ENCODE peak calls at places on chromosomes 12 and 14, in seven cellular contexts. X, R, B, L, K, M and O are unnamed samples.

GRCh38 chr14:103057028-103057371 is 349 bp downstream of the CDC42BPB start:
- DNase-seq in X (no peak), R (peak), B (no peak), L (peak), K (no peak), M (no peak), O (peak)

GRCh38 chr14:68785817-68786490 is 6.9 kb downstream of the ZFP36L1 start:
- DNase-seq in X (peak), R (peak), B (no peak), L (no peak), K (no peak), M (no peak), O (peak)

GRCh38 chr12:63821781-63822251 is 22.7 kb upstream of the SRGAP1 start:
- DNase-seq in X (no peak), R (peak), B (no peak), L (no peak), K (peak), M (peak), O (peak)

GRCh38 chr12:32466986-32467711 is 67.8 kb downstream of the FGD4 start:
- DNase-seq in X (no peak), R (no peak), B (no peak), L (no peak), K (no peak), M (no peak), O (peak)

GRCh38 chr12:15001733-15002471 is 29.1 kb downstream of the PDE6H start:
- DNase-seq in X (no peak), R (peak), B (peak), L (no peak), K (no peak), M (peak), O (peak)

GRCh38 chr12:50192908-50193307 is 25.7 kb upstream of the CERS5 start:
- DNase-seq in X (no peak), R (peak), B (no peak), L (no peak), K (no peak), M (no peak), O (peak)

GRCh38 chr12:55743131-55743921 is 404 bp downstream of the GDF11 start:
- DNase-seq in X (peak), R (peak), B (peak), L (peak), K (no peak), M (peak), O (peak)

GRCh38 chr14:75258079-75258802 is 20.4 kb upstream of the FOS start:
- DNase-seq in X (no peak), R (peak), B (no peak), L (no peak), K (no peak), M (no peak), O (peak)

GRCh38 chr12:121580959-121581680 is at the start of gene KDM2B:
- DNase-seq in X (no peak), R (peak), B (peak), L (no peak), K (peak), M (peak), O (peak)

GRCh38 chr14:69657961-69658360 is 46.6 kb downstream of the SUSD6 start:
- DNase-seq in X (peak), R (peak), B (peak), L (no peak), K (no peak), M (no peak), O (peak)

GRCh38 chr12:27627123-27627835 is 69.0 kb upstream of the REP15 start:
- DNase-seq in X (no peak), R (peak), B (no peak), L (no peak), K (no peak), M (peak), O (peak)

GRCh38 chr12:18690653-18691052 is 47.2 kb downstream of the PLCZ1 start:
- DNase-seq in X (no peak), R (peak), B (no peak), L (no peak), K (no peak), M (peak), O (peak)

GRCh38 chr12:24948452-24948815 is 467 bp downstream of the BCAT1 start:
- DNase-seq in X (no peak), R (peak), B (peak), L (peak), K (no peak), M (no peak), O (peak)

GRCh38 chr12:42716521-42716920 is 127.0 kb upstream of the PRICKLE1 start:
- DNase-seq in X (no peak), R (peak), B (no peak), L (no peak), K (no peak), M (peak), O (peak)

GRCh38 chr12:57476162-57476992 is 3.3 kb downstream of the ARHGAP9 start:
- DNase-seq in X (no peak), R (no peak), B (no peak), L (no peak), K (no peak), M (no peak), O (no peak)

GRCh38 chr12:6452908-6453630 is 1.2 kb downstream of the TAPBPL start:
- DNase-seq in X (peak), R (no peak), B (no peak), L (no peak), K (peak), M (no peak), O (no peak)

GRCh38 chr12:1797011-1797901 is 23.1 kb upstream of the LRTM2 start:
- DNase-seq in X (peak), R (no peak), B (no peak), L (no peak), K (peak), M (no peak), O (peak)

GRCh38 chr14:61470261-61470953 is 149.0 kb downstream of the PRKCH start:
- DNase-seq in X (no peak), R (peak), B (no peak), L (peak), K (peak), M (peak), O (peak)

GRCh38 chr14:93090826-93091583 is 24.7 kb downstream of the ITPK1 start:
- DNase-seq in X (no peak), R (no peak), B (no peak), L (no peak), K (no peak), M (no peak), O (peak)

GRCh38 chr14:37262649-37263048 is 64.9 kb downstream of the MIPOL1 start:
- DNase-seq in X (no peak), R (no peak), B (no peak), L (no peak), K (no peak), M (no peak), O (no peak)

GRCh38 chr12:76711241-76711640 is 52.7 kb upstream of the ZDHHC17 start:
- DNase-seq in X (no peak), R (peak), B (no peak), L (no peak), K (no peak), M (no peak), O (no peak)

GRCh38 chr14:50001999-50002925 is 109.4 kb downstream of the ARF6 start:
- DNase-seq in X (no peak), R (no peak), B (no peak), L (no peak), K (peak), M (no peak), O (no peak)
- H3K4me3 ChIP-seq in X (peak), R (no peak), B (no peak), L (no peak), K (peak), M (no peak), O (no peak)

GRCh38 chr12:30996752-30997151 is 70.2 kb downstream of the TSPAN11 start:
- DNase-seq in X (no peak), R (no peak), B (no peak), L (no peak), K (no peak), M (no peak), O (no peak)
- TF ChIP-seq CTCF in X (no peak), R (no peak), B (no peak), L (no peak), K (no peak), M (no peak), O (no peak)

GRCh38 chr12:132003846-132004245 is 54.1 kb downstream of the EP400 start:
- DNase-seq in X (no peak), R (peak), B (no peak), L (no peak), K (no peak), M (peak), O (peak)
- H3K4me3 ChIP-seq in X (no peak), R (no peak), B (no peak), L (no peak), K (no peak), M (no peak), O (no peak)

GRCh38 chr12:71128191-71128590 is 29.6 kb downstream of the TSPAN8 start:
- DNase-seq in X (no peak), R (peak), B (peak), L (peak), K (no peak), M (no peak), O (peak)
- TF ChIP-seq CTCF in X (no peak), R (no peak), B (no peak), L (no peak), K (no peak), M (no peak), O (no peak)

GRCh38 chr14:104087505-104087904 is 2.0 kb downstream of the ASPG start:
- DNase-seq in X (no peak), R (no peak), B (no peak), L (no peak), K (no peak), M (no peak), O (no peak)
- H3K4me3 ChIP-seq in X (no peak), R (no peak), B (no peak), L (no peak), K (no peak), M (no peak), O (no peak)

GRCh38 chr14:45838597-45838996 is 585.6 kb upstream of the MIS18BP1 start:
- DNase-seq in X (no peak), R (no peak), B (peak), L (no peak), K (no peak), M (no peak), O (no peak)
- TF ChIP-seq CTCF in X (no peak), R (no peak), B (no peak), L (peak), K (no peak), M (no peak), O (no peak)

GRCh38 chr14:54220697-54221431 is 175.9 kb upstream of the CDKN3 start:
- DNase-seq in X (no peak), R (no peak), B (no peak), L (no peak), K (no peak), M (no peak), O (no peak)
- H3K4me3 ChIP-seq in X (no peak), R (no peak), B (peak), L (no peak), K (peak), M (peak), O (peak)

DNA sequence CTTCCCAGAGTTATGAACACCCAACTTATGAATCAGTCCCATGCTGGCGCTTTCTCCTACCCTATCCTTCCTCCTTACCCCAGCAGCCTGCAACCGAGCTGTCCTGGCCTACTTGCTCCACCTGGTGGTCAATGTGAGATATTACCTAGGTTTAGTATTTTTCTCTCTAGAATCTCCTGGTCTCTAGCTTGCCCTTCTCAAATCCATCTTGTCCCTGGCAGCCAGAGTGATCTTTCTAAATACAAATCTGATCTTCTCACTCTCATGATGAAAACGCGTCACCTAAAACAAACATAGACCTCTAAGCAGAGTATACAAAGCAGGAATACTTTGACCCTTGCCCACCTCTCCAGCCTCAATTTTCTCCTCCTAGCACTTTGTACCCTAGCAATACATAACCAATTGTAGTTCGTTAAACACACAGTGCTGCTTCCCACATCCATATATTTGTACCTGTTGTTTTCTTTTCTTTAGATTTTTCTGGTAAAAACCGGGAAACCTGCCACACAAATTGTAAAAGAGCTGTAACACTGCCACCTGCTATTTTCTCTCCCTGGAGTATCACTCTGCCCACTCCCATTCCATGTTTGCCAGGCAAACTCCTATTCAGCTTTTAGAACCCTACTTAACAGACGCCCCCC is 20.0 kb upstream of the TCP11L2 start:
- DNase-seq in X (peak), R (peak), B (peak), L (peak), K (no peak), M (peak), O (peak)
- TF ChIP-seq CTCF in X (peak), R (peak), B (peak), L (peak), K (peak), M (peak), O (peak)